ENCODE peak calls at places on chromosomes 4 and X, in four cellular contexts. W is NCI-H1694, D is NCI-H510A treated with DMSO at 0.1 percent for 48 hours, S is BE2C. E is an unnamed sample.
A peak's percentile ranks its signal among the peaks of the same experiment; 100 is the strongest.

GRCh38 chr4:138035781-138036258 is 206.3 kb downstream of the SLC7A11 start:
- DNase-seq in W (peak; percentile 44), D (peak; percentile 37), S (peak; percentile 11), E (peak; percentile 9)

GRCh38 chr4:150332086-150332485 is 249.9 kb upstream of the MAB21L2 start:
- DNase-seq in W (no peak), D (no peak), S (no peak), E (no peak)

GRCh38 chrX:134184936-134185335 is 52.0 kb upstream of the CCDC160 start:
- DNase-seq in W (no peak), D (no peak), S (no peak), E (no peak)

GRCh38 chr4:15349426-15349825 is 78.4 kb upstream of the C1QTNF7 start:
- DNase-seq in W (no peak), D (no peak), S (no peak), E (no peak)

GRCh38 chr4:175614880-175615279 is 197.2 kb downstream of the GPM6A start:
- DNase-seq in W (no peak), D (no peak), S (peak; percentile 68), E (peak; percentile 1)

GRCh38 chr4:30924521-30924920 is 204.4 kb downstream of the PCDH7 start:
- DNase-seq in W (no peak), D (no peak), S (no peak), E (no peak)

GRCh38 chrX:153966841-153967535 is 4.6 kb downstream of the HCFC1 start:
- DNase-seq in W (no peak), D (no peak), S (peak; percentile 5), E (no peak)

GRCh38 chrX:31349515-31349914 is 277.7 kb upstream of the FTHL17 start:
- DNase-seq in W (no peak), D (peak; percentile 4), S (no peak), E (no peak)

E was measured in SJCRH30.